ENCODE peak calls at places on chromosomes 6 and 20, in eight cellular contexts. T is keratinocyte, U is right cardiac atrium, V is right atrium auricular region, N is ovary, J is mesendoderm, L is heart right ventricle, P is mammary epithelial cell. F is an unnamed sample.

GRCh38 chr6:12608016-12608860 is 108.3 kb upstream of the PHACTR1 start:
- DNase-seq in P (peak; percentile 61), J (no peak), V (no peak), U (no peak), L (no peak), T (peak; percentile 26), N (no peak), F (no peak)

GRCh38 chr6:25316626-25317025 is 37.5 kb downstream of the CARMIL1 start:
- DNase-seq in T (no peak), J (no peak), U (no peak), L (no peak), N (no peak), P (no peak), V (no peak), F (no peak)

GRCh38 chr20:60137657-60138245 is 179.5 kb downstream of the CDH26 start:
- DNase-seq in J (peak; percentile 67), L (no peak), U (no peak), V (no peak), P (peak; percentile 28), T (no peak), N (no peak), F (no peak)

GRCh38 chr20:40612837-40613236 is 76.2 kb downstream of the MAFB start:
- DNase-seq in P (no peak), U (no peak), T (no peak), V (no peak), N (no peak), J (no peak), L (no peak), F (no peak)

GRCh38 chr6:169779896-169780295 is 28.5 kb downstream of the ERMARD start:
- DNase-seq in T (no peak), N (no peak), U (no peak), J (no peak), L (no peak), P (no peak), V (peak; percentile 18), F (no peak)

GRCh38 chr20:4068708-4069107 is 53.4 kb upstream of the RNF24 start:
- DNase-seq in L (no peak), P (peak; percentile 57), V (no peak), T (no peak), J (no peak), N (no peak), U (no peak), F (no peak)

GRCh38 chr6:53026526-53026925 is 31.4 kb upstream of the GSTA4 start:
- DNase-seq in L (no peak), U (no peak), P (no peak), J (no peak), T (no peak), N (no peak), V (no peak), F (no peak)

GRCh38 chr20:35122787-35123405 is 24.2 kb downstream of the EDEM2 start:
- DNase-seq in V (no peak), J (no peak), N (no peak), P (no peak), T (no peak), L (no peak), U (no peak), F (no peak)

GRCh38 chr6:121093928-121094327 is 240.4 kb downstream of the TBC1D32 start:
- DNase-seq in V (no peak), L (no peak), U (no peak), T (no peak), P (no peak), N (no peak), J (no peak), F (no peak)

GRCh38 chr6:168545428-168545827 is 104.4 kb downstream of the SMOC2 start:
- DNase-seq in U (no peak), N (no peak), P (no peak), L (no peak), J (no peak), T (no peak), V (no peak), F (no peak)

GRCh38 chr6:168540713-168541291 is 99.8 kb downstream of the SMOC2 start:
- DNase-seq in J (peak; percentile 78), P (no peak), L (no peak), T (no peak), N (no peak), V (no peak), U (no peak), F (no peak)

GRCh38 chr6:168538892-168539811 is 98.2 kb downstream of the SMOC2 start:
- DNase-seq in N (no peak), L (no peak), J (no peak), V (peak; percentile 23), P (no peak), T (no peak), U (no peak), F (no peak)

GRCh38 chr6:168541307-168541706 is 100.3 kb downstream of the SMOC2 start:
- DNase-seq in U (no peak), P (no peak), V (peak; percentile 36), N (no peak), L (no peak), T (no peak), J (no peak), F (no peak)

DNA sequence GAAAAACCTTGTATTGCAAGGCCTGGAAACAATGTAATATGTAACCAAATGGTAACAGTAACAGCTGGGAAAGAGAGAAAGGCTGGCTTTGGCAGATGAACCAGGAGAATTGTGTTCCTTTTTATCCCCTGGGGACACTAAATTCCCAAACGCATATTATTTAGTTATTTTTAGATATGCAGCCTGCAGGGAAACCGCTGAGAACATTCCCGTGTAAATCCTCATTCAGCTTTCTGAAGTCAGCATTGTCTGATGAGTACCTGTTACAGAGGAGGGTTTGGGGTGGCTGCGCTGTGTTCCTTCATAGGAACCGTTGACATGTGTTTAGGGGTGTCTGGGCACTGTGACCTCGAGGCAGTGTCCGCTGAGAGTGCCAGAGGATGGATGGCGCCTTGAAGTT is 101.3 kb downstream of the SMOC2 start:
- DNase-seq in P (no peak), J (no peak), U (no peak), V (peak; percentile 50), T (no peak), L (no peak), N (no peak), F (no peak)
- H3K27ac ChIP-seq in P (no peak overlapping the region), J (no peak overlapping the region), U (peak overlapping the region; percentile 5), V (peak overlapping the region; percentile 44), T (no peak overlapping the region), L (peak overlapping the region; percentile 61), N (no peak overlapping the region), F (no peak overlapping the region)

GRCh38 chr6:149503858-149504257 is 19.0 kb upstream of the ZC3H12D start:
- DNase-seq in T (no peak), J (no peak), P (no peak), L (no peak), U (no peak), N (no peak), V (no peak), F (no peak)

GRCh38 chr6:149503276-149503675 is 18.5 kb upstream of the ZC3H12D start:
- DNase-seq in T (no peak), J (no peak), P (no peak), L (no peak), V (no peak), N (no peak), U (no peak), F (no peak)

GRCh38 chr6:149510793-149511512 is 26.1 kb upstream of the ZC3H12D start:
- DNase-seq in N (no peak), T (no peak), L (no peak), P (no peak), V (no peak), U (no peak), J (no peak), F (no peak)

GRCh38 chr6:149513915-149514314 is 29.1 kb upstream of the ZC3H12D start:
- DNase-seq in N (no peak), J (peak; percentile 92), L (no peak), V (no peak), T (no peak), P (no peak), U (no peak), F (no peak)

GRCh38 chr6:149508485-149508884 is 23.7 kb upstream of the ZC3H12D start:
- DNase-seq in N (no peak), L (no peak), P (no peak), U (no peak), T (no peak), J (peak; percentile 5), V (no peak), F (no peak)
- H3K27ac ChIP-seq in N (no peak overlapping the region), L (no peak overlapping the region), P (no peak overlapping the region), U (no peak overlapping the region), T (no peak overlapping the region), J (no peak overlapping the region), V (no peak overlapping the region), F (no peak overlapping the region)

GRCh38 chr6:35581633-35582032 is 68.9 kb upstream of the TULP1 start:
- DNase-seq in L (no peak), N (no peak), T (no peak), J (no peak), V (no peak), U (no peak), P (no peak), F (no peak)

GRCh38 chr6:35582315-35582714 is 69.6 kb upstream of the TULP1 start:
- DNase-seq in L (no peak), N (no peak), P (no peak), T (no peak), V (no peak), J (no peak), U (no peak), F (no peak)

GRCh38 chr6:35585688-35586087 is 73.0 kb upstream of the TULP1 start:
- DNase-seq in U (no peak), T (no peak), L (no peak), V (no peak), P (no peak), J (no peak), N (no peak), F (no peak)

GRCh38 chr6:35586542-35586941 is 73.8 kb upstream of the TULP1 start:
- DNase-seq in L (no peak), U (no peak), P (no peak), T (no peak), V (no peak), N (no peak), J (no peak), F (no peak)

GRCh38 chr6:35583893-35584688 is 71.4 kb upstream of the TULP1 start:
- DNase-seq in P (peak; percentile 65), T (no peak), V (no peak), N (peak; percentile 67), J (peak; percentile 76), U (peak; percentile 53), L (peak; percentile 81), F (no peak)
- H3K27ac ChIP-seq in P (peak overlapping the region; percentile 60), T (peak overlapping the region; percentile 55), V (peak overlapping the region; percentile 55), N (no peak overlapping the region), J (no peak overlapping the region), U (peak overlapping the region; percentile 66), L (peak overlapping the region; percentile 35), F (peak overlapping the region; percentile 27)

DNA sequence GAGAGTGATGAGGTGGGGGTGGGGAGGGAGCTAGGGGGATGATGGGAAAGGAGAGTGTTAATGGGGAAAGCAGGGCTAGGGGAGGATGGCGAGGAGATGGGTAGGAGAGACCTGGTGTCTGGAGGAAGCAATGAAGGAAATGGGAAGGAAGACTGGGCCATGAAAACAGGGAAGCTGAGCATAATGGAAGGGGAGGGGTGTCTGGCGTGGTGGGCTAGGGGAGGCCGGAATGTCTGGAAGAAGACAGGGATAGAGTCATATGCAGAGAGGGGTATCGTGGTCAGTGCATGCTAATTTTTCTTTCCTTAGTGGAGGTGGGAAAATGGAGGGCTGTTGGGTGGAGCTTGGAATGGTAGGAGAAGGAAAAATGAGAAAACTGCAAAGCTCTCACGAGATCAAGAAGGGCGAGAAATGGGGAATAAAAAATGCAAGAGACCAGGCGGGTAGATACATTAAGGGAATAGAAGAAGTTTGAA is 423 bp downstream of the KLHDC3 start:
- DNase-seq in V (no peak), L (no peak), T (no peak), U (no peak), N (no peak), P (peak; percentile 26), J (no peak), F (no peak)
- H3K27ac ChIP-seq in V (peak overlapping the region; percentile 90), L (peak overlapping the region; percentile 87), T (peak overlapping the region; percentile 83), U (peak overlapping the region; percentile 28), N (no peak overlapping the region), P (peak overlapping the region; percentile 43), J (peak overlapping the region; percentile 48), F (no peak overlapping the region)

F was measured in epithelial cell of prostate.